ENCODE peak calls at places on chromosomes 2 and 18, in eight cellular contexts. One of them, this sample, is unnamed.
A peak's percentile ranks its signal among the peaks of the same experiment; 100 is the strongest.

GRCh38 chr2:56812432-56812831 is 628.6 kb downstream of the CCDC85A start:
- DNase-seq in H1: no peak
- DNase-seq in Caco-2: no peak
- DNase-seq in epithelial cell of esophagus: no peak
- DNase-seq in AG04450: no peak
- DNase-seq in ovary: no peak
- DNase-seq in neural crest cell: no peak
- DNase-seq in mesothelial cell of epicardium: no peak
- DNase-seq in this sample: no peak

GRCh38 chr2:7599462-7600258 is 682.4 kb downstream of the RNF144A start:
- DNase-seq in ovary: no peak
- DNase-seq in AG04450: no peak
- DNase-seq in epithelial cell of esophagus: no peak
- DNase-seq in Caco-2: no peak
- DNase-seq in mesothelial cell of epicardium: no peak
- DNase-seq in H1: no peak
- DNase-seq in neural crest cell: no peak
- DNase-seq in this sample: no peak

GRCh38 chr2:197179744-197180498 is 130.7 kb downstream of the ANKRD44 start:
- DNase-seq in AG04450: peak; percentile 52
- DNase-seq in neural crest cell: no peak
- DNase-seq in H1: no peak
- DNase-seq in Caco-2: no peak
- DNase-seq in epithelial cell of esophagus: no peak
- DNase-seq in ovary: peak; percentile 36
- DNase-seq in mesothelial cell of epicardium: no peak
- DNase-seq in this sample: no peak

GRCh38 chr2:230814616-230815015 is 50.1 kb upstream of the ITM2C start:
- DNase-seq in epithelial cell of esophagus: no peak
- DNase-seq in ovary: no peak
- DNase-seq in neural crest cell: no peak
- DNase-seq in mesothelial cell of epicardium: no peak
- DNase-seq in Caco-2: no peak
- DNase-seq in AG04450: peak; percentile 15
- DNase-seq in H1: no peak
- DNase-seq in this sample: no peak

GRCh38 chr18:63318882-63319382 is 637 bp downstream of the BCL2 start:
- DNase-seq in AG04450: no peak
- DNase-seq in epithelial cell of esophagus: no peak
- DNase-seq in mesothelial cell of epicardium: no peak
- DNase-seq in ovary: no peak
- DNase-seq in Caco-2: no peak
- DNase-seq in H1: no peak
- DNase-seq in neural crest cell: no peak
- DNase-seq in this sample: no peak

GRCh38 chr2:147275943-147276342 is 568.9 kb upstream of the ACVR2A start:
- DNase-seq in Caco-2: peak; percentile 38
- DNase-seq in ovary: no peak
- DNase-seq in neural crest cell: no peak
- DNase-seq in H1: peak; percentile 53
- DNase-seq in epithelial cell of esophagus: peak; percentile 7
- DNase-seq in AG04450: no peak
- DNase-seq in mesothelial cell of epicardium: no peak
- DNase-seq in this sample: no peak

GRCh38 chr2:20091305-20091991 is 40.0 kb upstream of the LAPTM4A start:
- DNase-seq in Caco-2: no peak
- DNase-seq in ovary: peak; percentile 58
- DNase-seq in H1: no peak
- DNase-seq in epithelial cell of esophagus: peak; percentile 86
- DNase-seq in mesothelial cell of epicardium: no peak
- DNase-seq in neural crest cell: no peak
- DNase-seq in AG04450: peak; percentile 86
- DNase-seq in this sample: no peak

GRCh38 chr2:173359231-173359630 is 4.6 kb downstream of the CDCA7 start:
- DNase-seq in neural crest cell: no peak
- DNase-seq in ovary: no peak
- DNase-seq in Caco-2: no peak
- DNase-seq in epithelial cell of esophagus: no peak
- DNase-seq in H1: no peak
- DNase-seq in mesothelial cell of epicardium: no peak
- DNase-seq in AG04450: no peak
- DNase-seq in this sample: no peak

GRCh38 chr2:217366246-217366645 is 506.4 kb upstream of the TNP1 start:
- DNase-seq in Caco-2: no peak
- DNase-seq in AG04450: no peak
- DNase-seq in ovary: no peak
- DNase-seq in neural crest cell: no peak
- DNase-seq in H1: no peak
- DNase-seq in epithelial cell of esophagus: no peak
- DNase-seq in mesothelial cell of epicardium: no peak
- DNase-seq in this sample: no peak

GRCh38 chr2:9473308-9473984 is 905 bp upstream of the IAH1 start:
- DNase-seq in epithelial cell of esophagus: peak; percentile 54
- DNase-seq in H1: peak; percentile 69
- DNase-seq in Caco-2: no peak
- DNase-seq in neural crest cell: no peak
- DNase-seq in mesothelial cell of epicardium: no peak
- DNase-seq in AG04450: no peak
- DNase-seq in ovary: peak; percentile 31
- DNase-seq in this sample: no peak

DNA sequence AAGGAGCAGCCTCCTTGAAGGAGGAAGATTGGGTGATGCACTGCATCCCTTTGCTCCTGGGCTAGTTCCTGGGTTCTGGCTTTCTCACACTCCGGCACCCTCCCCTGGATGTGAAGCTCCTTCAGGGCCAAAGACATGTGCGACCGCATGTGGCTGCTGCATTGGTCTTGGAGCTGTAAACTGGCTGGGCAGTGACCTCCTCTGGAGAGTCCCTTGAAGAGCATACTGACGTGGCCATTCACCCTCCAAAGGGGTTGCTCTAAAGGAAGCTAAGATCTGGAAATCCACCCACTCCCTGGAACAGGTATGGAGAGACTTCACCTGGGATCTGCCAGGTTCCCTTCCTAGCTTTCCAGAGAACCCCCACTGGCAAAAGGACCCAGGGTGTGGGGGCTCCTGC is 62.1 kb downstream of the TMEM17 start:
- DNase-seq in neural crest cell: no peak
- DNase-seq in H1: no peak
- DNase-seq in ovary: no peak
- DNase-seq in epithelial cell of esophagus: no peak
- DNase-seq in AG04450: no peak
- DNase-seq in mesothelial cell of epicardium: no peak
- DNase-seq in Caco-2: peak; percentile 54
- DNase-seq in this sample: no peak
- TF ChIP-seq CTCF in neural crest cell: no peak
- TF ChIP-seq CTCF in H1: no peak
- TF ChIP-seq CTCF in ovary: no peak
- TF ChIP-seq CTCF in epithelial cell of esophagus: no peak
- TF ChIP-seq CTCF in AG04450: no peak
- TF ChIP-seq CTCF in mesothelial cell of epicardium: no peak
- TF ChIP-seq CTCF in Caco-2: peak; percentile 17
- TF ChIP-seq CTCF in this sample: no peak

DNA sequence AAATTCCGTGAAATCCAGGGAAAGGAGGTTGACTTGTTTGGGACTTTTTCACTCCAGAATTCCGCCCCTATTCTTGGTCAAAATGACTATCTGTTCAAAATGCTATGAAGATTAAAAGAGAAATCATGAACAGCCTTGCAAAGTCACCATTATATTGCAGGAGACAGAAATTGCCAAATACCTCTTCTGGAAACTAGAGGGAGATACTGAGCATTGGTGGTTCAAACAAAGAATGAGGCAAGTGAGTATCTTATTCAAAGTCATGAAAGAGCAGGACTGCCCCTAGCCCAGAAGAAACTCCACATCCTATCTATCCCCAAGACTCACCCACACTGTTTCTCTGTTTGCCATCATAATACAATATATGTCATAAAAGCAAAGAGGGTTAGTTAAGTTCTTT is 862.3 kb upstream of the POU3F3 start:
- DNase-seq in H1: no peak
- DNase-seq in AG04450: no peak
- DNase-seq in ovary: no peak
- DNase-seq in mesothelial cell of epicardium: no peak
- DNase-seq in Caco-2: no peak
- DNase-seq in epithelial cell of esophagus: no peak
- DNase-seq in neural crest cell: no peak
- DNase-seq in this sample: no peak
- TF ChIP-seq CTCF in H1: no peak
- TF ChIP-seq CTCF in AG04450: no peak
- TF ChIP-seq CTCF in ovary: no peak
- TF ChIP-seq CTCF in mesothelial cell of epicardium: peak; percentile 47
- TF ChIP-seq CTCF in Caco-2: peak; percentile 42
- TF ChIP-seq CTCF in epithelial cell of esophagus: no peak
- TF ChIP-seq CTCF in neural crest cell: peak; percentile 53
- TF ChIP-seq CTCF in this sample: no peak

GRCh38 chr2:36318547-36318946 is 37.0 kb upstream of the CRIM1 start:
- DNase-seq in Caco-2: no peak
- DNase-seq in neural crest cell: no peak
- DNase-seq in H1: no peak
- DNase-seq in AG04450: no peak
- DNase-seq in ovary: no peak
- DNase-seq in epithelial cell of esophagus: no peak
- DNase-seq in mesothelial cell of epicardium: no peak
- DNase-seq in this sample: no peak
- TF ChIP-seq CTCF in Caco-2: peak; percentile 23
- TF ChIP-seq CTCF in neural crest cell: no peak
- TF ChIP-seq CTCF in H1: no peak
- TF ChIP-seq CTCF in AG04450: peak; percentile 7
- TF ChIP-seq CTCF in ovary: no peak
- TF ChIP-seq CTCF in epithelial cell of esophagus: peak; percentile 36
- TF ChIP-seq CTCF in mesothelial cell of epicardium: no peak
- TF ChIP-seq CTCF in this sample: no peak

DNA sequence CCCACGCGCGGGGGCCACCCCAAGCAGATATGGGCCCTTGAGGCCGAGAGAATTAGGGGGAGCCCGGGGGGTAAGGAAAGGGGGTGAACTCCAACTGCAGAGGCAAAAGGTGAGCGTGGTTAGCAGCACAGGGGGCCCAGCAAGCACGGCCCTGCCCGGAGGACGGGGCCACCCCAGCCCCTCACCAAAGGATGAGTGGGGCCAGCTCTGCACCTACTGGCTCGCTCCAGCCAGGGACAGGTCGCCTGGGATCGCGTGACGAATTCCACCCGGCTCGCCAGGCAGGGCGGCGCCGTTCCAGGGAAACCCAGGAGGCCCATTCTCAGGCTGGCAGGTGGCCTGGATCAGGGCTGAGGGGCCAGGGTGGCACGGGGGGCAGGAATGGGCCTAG is 38.6 kb downstream of the BIN1 start:
- DNase-seq in H1: no peak
- DNase-seq in mesothelial cell of epicardium: no peak
- DNase-seq in Caco-2: no peak
- DNase-seq in ovary: no peak
- DNase-seq in epithelial cell of esophagus: no peak
- DNase-seq in AG04450: no peak
- DNase-seq in neural crest cell: no peak
- DNase-seq in this sample: no peak
- TF ChIP-seq CTCF in H1: no peak
- TF ChIP-seq CTCF in mesothelial cell of epicardium: no peak
- TF ChIP-seq CTCF in Caco-2: no peak
- TF ChIP-seq CTCF in ovary: no peak
- TF ChIP-seq CTCF in epithelial cell of esophagus: no peak
- TF ChIP-seq CTCF in AG04450: no peak
- TF ChIP-seq CTCF in neural crest cell: no peak
- TF ChIP-seq CTCF in this sample: no peak

GRCh38 chr18:76274470-76275289 is 220.4 kb downstream of the ZNF516 start:
- DNase-seq in AG04450: no peak
- DNase-seq in ovary: no peak
- DNase-seq in neural crest cell: peak; percentile 41
- DNase-seq in H1: no peak
- DNase-seq in mesothelial cell of epicardium: no peak
- DNase-seq in Caco-2: peak; percentile 35
- DNase-seq in epithelial cell of esophagus: no peak
- DNase-seq in this sample: no peak
- TF ChIP-seq CTCF in AG04450: no peak
- TF ChIP-seq CTCF in ovary: no peak
- TF ChIP-seq CTCF in neural crest cell: peak; percentile 64
- TF ChIP-seq CTCF in H1: peak; percentile 81
- TF ChIP-seq CTCF in mesothelial cell of epicardium: no peak
- TF ChIP-seq CTCF in Caco-2: peak; percentile 37
- TF ChIP-seq CTCF in epithelial cell of esophagus: peak; percentile 38
- TF ChIP-seq CTCF in this sample: no peak

DNA sequence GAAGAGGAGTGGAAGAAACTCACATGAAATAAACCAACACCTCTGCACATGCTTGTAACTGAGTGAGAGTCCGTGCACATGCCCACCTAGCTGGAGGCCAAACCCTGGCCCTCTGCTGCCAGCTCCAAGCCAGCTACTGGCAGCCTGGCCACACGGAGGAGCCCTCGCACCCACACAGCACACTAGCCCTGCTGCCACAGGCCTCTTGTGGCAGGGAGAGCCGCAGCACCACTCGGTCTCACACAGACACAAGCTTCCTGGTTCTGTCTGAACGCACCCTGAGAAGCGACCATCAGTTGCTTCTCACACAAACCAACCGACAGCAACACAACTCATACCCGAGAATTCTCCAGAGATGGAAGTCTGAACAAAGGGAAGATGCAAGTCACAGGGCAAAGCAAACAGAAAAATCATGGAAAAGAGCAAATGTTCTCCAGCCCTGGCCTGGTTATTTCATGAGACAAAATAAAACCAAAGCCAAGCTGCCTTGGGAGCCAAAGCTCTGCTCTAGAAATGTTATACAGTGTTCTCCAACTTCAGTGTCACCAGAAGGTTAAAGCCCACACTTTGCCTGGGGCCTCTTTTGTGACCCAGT is 65.1 kb downstream of the FBXO15 start:
- DNase-seq in neural crest cell: peak; percentile 28
- DNase-seq in epithelial cell of esophagus: peak; percentile 66
- DNase-seq in ovary: no peak
- DNase-seq in mesothelial cell of epicardium: no peak
- DNase-seq in H1: peak; percentile 77
- DNase-seq in Caco-2: peak; percentile 40
- DNase-seq in AG04450: no peak
- DNase-seq in this sample: no peak
- TF ChIP-seq CTCF in neural crest cell: peak; percentile 54
- TF ChIP-seq CTCF in epithelial cell of esophagus: peak; percentile 49
- TF ChIP-seq CTCF in ovary: no peak
- TF ChIP-seq CTCF in mesothelial cell of epicardium: no peak
- TF ChIP-seq CTCF in H1: peak; percentile 94
- TF ChIP-seq CTCF in Caco-2: peak; percentile 47
- TF ChIP-seq CTCF in AG04450: peak; percentile 62
- TF ChIP-seq CTCF in this sample: no peak

DNA sequence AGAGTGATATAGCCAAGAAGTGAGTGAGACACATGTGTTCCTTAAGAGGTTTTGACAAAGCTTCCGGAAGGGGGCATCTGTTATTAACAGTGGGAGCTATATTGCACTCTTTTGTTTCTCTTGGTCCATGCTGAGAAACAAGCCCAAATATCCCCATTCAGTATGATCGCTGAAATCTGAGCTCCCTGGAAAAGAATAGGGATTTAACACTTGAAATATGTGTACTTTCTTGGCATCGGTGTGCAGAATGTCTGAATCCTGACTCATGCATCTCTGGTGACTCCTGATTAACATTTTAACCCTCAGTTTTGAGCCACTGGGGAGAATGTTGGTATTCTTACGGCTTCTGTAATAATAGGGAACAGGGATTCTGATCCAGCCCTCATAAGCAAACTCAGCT is 448.1 kb downstream of the TSN start:
- DNase-seq in ovary: no peak
- DNase-seq in epithelial cell of esophagus: peak; percentile 7
- DNase-seq in neural crest cell: no peak
- DNase-seq in mesothelial cell of epicardium: no peak
- DNase-seq in Caco-2: no peak
- DNase-seq in AG04450: no peak
- DNase-seq in H1: no peak
- DNase-seq in this sample: no peak
- TF ChIP-seq CTCF in ovary: no peak
- TF ChIP-seq CTCF in epithelial cell of esophagus: peak; percentile 11
- TF ChIP-seq CTCF in neural crest cell: no peak
- TF ChIP-seq CTCF in mesothelial cell of epicardium: no peak
- TF ChIP-seq CTCF in Caco-2: no peak
- TF ChIP-seq CTCF in AG04450: no peak
- TF ChIP-seq CTCF in H1: no peak
- TF ChIP-seq CTCF in this sample: no peak

GRCh38 chr2:189499137-189499536 is 57.9 kb downstream of the WDR75 start:
- DNase-seq in Caco-2: no peak
- DNase-seq in H1: no peak
- DNase-seq in epithelial cell of esophagus: peak; percentile 7
- DNase-seq in neural crest cell: no peak
- DNase-seq in ovary: no peak
- DNase-seq in AG04450: no peak
- DNase-seq in mesothelial cell of epicardium: no peak
- DNase-seq in this sample: no peak
- TF ChIP-seq CTCF in Caco-2: no peak
- TF ChIP-seq CTCF in H1: no peak
- TF ChIP-seq CTCF in epithelial cell of esophagus: no peak
- TF ChIP-seq CTCF in neural crest cell: no peak
- TF ChIP-seq CTCF in ovary: no peak
- TF ChIP-seq CTCF in AG04450: no peak
- TF ChIP-seq CTCF in mesothelial cell of epicardium: no peak
- TF ChIP-seq CTCF in this sample: no peak